ENCODE peak calls at places on chromosomes 4 and X, in four cellular contexts. One of them, this sample, is unnamed. For H3K9me3, the result is how much of the 10 kb centered on the place peaks cover.

GRCh38 chr4:108783666-108784463 is 21.0 kb upstream of the ETNPPL start:
- DNase-seq in transverse colon: no peak
- DNase-seq in adrenal gland: no peak
- DNase-seq in esophagus muscularis mucosa: no peak
- DNase-seq in this sample: no peak

GRCh38 chr4:39932776-39933402 is 44.8 kb downstream of the PDS5A start:
- DNase-seq in transverse colon: no peak
- DNase-seq in adrenal gland: no peak
- DNase-seq in esophagus muscularis mucosa: no peak
- DNase-seq in this sample: no peak

GRCh38 chr4:85498068-85498733 is 23.3 kb downstream of the ARHGAP24 start:
- DNase-seq in transverse colon: peak
- DNase-seq in adrenal gland: peak
- DNase-seq in esophagus muscularis mucosa: no peak
- DNase-seq in this sample: no peak

GRCh38 chr4:86935499-86935832 is 655 bp downstream of the AFF1 start:
- DNase-seq in esophagus muscularis mucosa: no peak
- DNase-seq in adrenal gland: no peak
- DNase-seq in transverse colon: no peak
- DNase-seq in this sample: no peak

GRCh38 chr4:173199553-173199952 is 30.9 kb downstream of the GALNT7 start:
- DNase-seq in esophagus muscularis mucosa: no peak
- DNase-seq in transverse colon: no peak
- DNase-seq in adrenal gland: no peak
- DNase-seq in this sample: no peak

GRCh38 chrX:119870626-119871131 is 854 bp downstream of the RNF113A start:
- DNase-seq in adrenal gland: peak
- DNase-seq in transverse colon: peak
- DNase-seq in esophagus muscularis mucosa: no peak
- DNase-seq in this sample: peak

GRCh38 chrX:24553016-24553415 is 87.9 kb downstream of the PDK3 start:
- DNase-seq in transverse colon: no peak
- DNase-seq in esophagus muscularis mucosa: no peak
- DNase-seq in adrenal gland: no peak
- DNase-seq in this sample: no peak

GRCh38 chrX:123859409-123859827 is 435 bp upstream of the XIAP start:
- DNase-seq in esophagus muscularis mucosa: peak
- DNase-seq in transverse colon: peak
- DNase-seq in adrenal gland: peak
- DNase-seq in this sample: no peak

GRCh38 chrX:39850630-39851152 is 247.1 kb downstream of the BCOR start:
- DNase-seq in transverse colon: no peak
- DNase-seq in esophagus muscularis mucosa: no peak
- DNase-seq in adrenal gland: no peak
- DNase-seq in this sample: no peak

GRCh38 chr4:7183780-7184460 is 8.4 kb upstream of the SORCS2 start:
- DNase-seq in adrenal gland: no peak
- DNase-seq in esophagus muscularis mucosa: no peak
- DNase-seq in transverse colon: no peak
- DNase-seq in this sample: no peak

GRCh38 chrX:154374361-154375155 is at the start of gene FLNA:
- DNase-seq in transverse colon: peak
- DNase-seq in adrenal gland: no peak
- DNase-seq in esophagus muscularis mucosa: no peak
- DNase-seq in this sample: no peak

GRCh38 chr4:122784261-122784660 is 42.4 kb upstream of the FGF2 start:
- DNase-seq in esophagus muscularis mucosa: no peak
- DNase-seq in transverse colon: no peak
- DNase-seq in adrenal gland: no peak
- DNase-seq in this sample: no peak

GRCh38 chr4:77072195-77072753 is 3.5 kb downstream of the CCNI start:
- DNase-seq in transverse colon: no peak
- DNase-seq in adrenal gland: no peak
- DNase-seq in esophagus muscularis mucosa: no peak
- DNase-seq in this sample: no peak

GRCh38 chr4:26321326-26322276 is 787 bp downstream of the RBPJ start:
- DNase-seq in esophagus muscularis mucosa: no peak
- DNase-seq in adrenal gland: peak
- DNase-seq in transverse colon: peak
- DNase-seq in this sample: peak

GRCh38 chrX:21479695-21480280 is 105.6 kb downstream of the CNKSR2 start:
- DNase-seq in esophagus muscularis mucosa: no peak
- DNase-seq in transverse colon: no peak
- DNase-seq in adrenal gland: no peak
- DNase-seq in this sample: peak

GRCh38 chrX:134745636-134746378 is 87.5 kb upstream of the PLAC1 start:
- DNase-seq in adrenal gland: no peak
- DNase-seq in transverse colon: no peak
- DNase-seq in esophagus muscularis mucosa: no peak
- DNase-seq in this sample: no peak

GRCh38 chr4:21954406-21954805 is 5.8 kb upstream of the KCNIP4 start:
- DNase-seq in esophagus muscularis mucosa: no peak
- DNase-seq in adrenal gland: no peak
- DNase-seq in transverse colon: no peak
- DNase-seq in this sample: no peak

GRCh38 chr4:78293841-78294301 is 236.7 kb downstream of the FRAS1 start:
- DNase-seq in transverse colon: no peak
- DNase-seq in esophagus muscularis mucosa: no peak
- DNase-seq in adrenal gland: no peak
- DNase-seq in this sample: peak

GRCh38 chr4:101347557-101348366 is 436 bp upstream of the PPP3CA start:
- DNase-seq in adrenal gland: peak
- DNase-seq in transverse colon: peak
- DNase-seq in esophagus muscularis mucosa: peak
- DNase-seq in this sample: peak

GRCh38 chr4:186689476-186689875 is 34.2 kb downstream of the FAT1 start:
- DNase-seq in esophagus muscularis mucosa: no peak
- DNase-seq in transverse colon: no peak
- DNase-seq in adrenal gland: no peak
- DNase-seq in this sample: no peak

GRCh38 chrX:118847676-118848075 is 24.1 kb downstream of the ZCCHC12 start:
- DNase-seq in transverse colon: no peak
- DNase-seq in esophagus muscularis mucosa: no peak
- DNase-seq in adrenal gland: no peak
- DNase-seq in this sample: no peak

GRCh38 chr4:2413821-2414610 is 4.4 kb downstream of the ZFYVE28 start:
- DNase-seq in adrenal gland: no peak
- DNase-seq in transverse colon: peak
- DNase-seq in esophagus muscularis mucosa: no peak
- DNase-seq in this sample: no peak

GRCh38 chr4:125316781-125317525 is 2.2 kb downstream of the FAT4 start:
- DNase-seq in adrenal gland: peak
- DNase-seq in transverse colon: peak
- DNase-seq in esophagus muscularis mucosa: no peak
- DNase-seq in this sample: no peak

GRCh38 chrX:71198066-71198465 is 25.0 kb upstream of the GJB1 start:
- DNase-seq in adrenal gland: no peak
- DNase-seq in esophagus muscularis mucosa: no peak
- DNase-seq in transverse colon: no peak
- DNase-seq in this sample: no peak

GRCh38 chr4:55996611-55997010 is 47.9 kb downstream of the CEP135 start:
- DNase-seq in adrenal gland: no peak
- DNase-seq in esophagus muscularis mucosa: no peak
- DNase-seq in transverse colon: no peak
- DNase-seq in this sample: no peak

GRCh38 chrX:66020578-66021406 is 19.1 kb downstream of the VSIG4 start:
- DNase-seq in esophagus muscularis mucosa: no peak
- DNase-seq in adrenal gland: no peak
- DNase-seq in transverse colon: no peak
- DNase-seq in this sample: no peak

GRCh38 chrX:16022580-16023170 is 100.7 kb upstream of the GRPR start:
- DNase-seq in adrenal gland: no peak
- DNase-seq in esophagus muscularis mucosa: no peak
- DNase-seq in transverse colon: no peak
- DNase-seq in this sample: no peak

GRCh38 chr4:133812236-133812635 is 389.4 kb downstream of the PABPC4L start:
- DNase-seq in transverse colon: no peak
- DNase-seq in esophagus muscularis mucosa: no peak
- DNase-seq in adrenal gland: no peak
- DNase-seq in this sample: no peak

GRCh38 chr4:188412499-188412898 is 273.3 kb downstream of the TRIML1 start:
- DNase-seq in adrenal gland: no peak
- DNase-seq in transverse colon: no peak
- DNase-seq in esophagus muscularis mucosa: peak
- DNase-seq in this sample: no peak

GRCh38 chrX:9525511-9526248 is 60.8 kb downstream of the TBL1X start:
- DNase-seq in esophagus muscularis mucosa: no peak
- DNase-seq in transverse colon: no peak
- DNase-seq in adrenal gland: no peak
- DNase-seq in this sample: no peak

GRCh38 chr4:28879178-28879577 is 1841.0 kb upstream of the PCDH7 start:
- DNase-seq in esophagus muscularis mucosa: no peak
- DNase-seq in adrenal gland: no peak
- DNase-seq in transverse colon: no peak
- DNase-seq in this sample: no peak

GRCh38 chr4:58587856-58588255 is 1477.7 kb upstream of the IGFBP7 start:
- DNase-seq in esophagus muscularis mucosa: no peak
- DNase-seq in adrenal gland: no peak
- DNase-seq in transverse colon: no peak
- DNase-seq in this sample: no peak

GRCh38 chrX:16185725-16186136 is 18.4 kb downstream of the MAGEB17 start:
- DNase-seq in adrenal gland: no peak
- DNase-seq in esophagus muscularis mucosa: no peak
- DNase-seq in transverse colon: no peak
- DNase-seq in this sample: peak

GRCh38 chr4:8441499-8442091 is 1.0 kb downstream of the TRMT44 start:
- DNase-seq in esophagus muscularis mucosa: no peak
- DNase-seq in adrenal gland: no peak
- DNase-seq in transverse colon: no peak
- DNase-seq in this sample: no peak

GRCh38 chr4:2006367-2006766 is 2.4 kb downstream of the NELFA start:
- DNase-seq in esophagus muscularis mucosa: peak
- DNase-seq in transverse colon: no peak
- DNase-seq in adrenal gland: no peak
- DNase-seq in this sample: no peak

GRCh38 chr4:105106416-105106815 is 40.3 kb upstream of the TET2 start:
- DNase-seq in transverse colon: no peak
- DNase-seq in adrenal gland: no peak
- DNase-seq in esophagus muscularis mucosa: no peak
- DNase-seq in this sample: no peak

GRCh38 chr4:77126844-77127614 is 30.0 kb upstream of the CCNG2 start:
- DNase-seq in esophagus muscularis mucosa: no peak
- DNase-seq in transverse colon: no peak
- DNase-seq in adrenal gland: no peak
- DNase-seq in this sample: no peak

GRCh38 chrX:19513383-19513782 is 1.9 kb downstream of the MAP3K15 start:
- DNase-seq in esophagus muscularis mucosa: no peak
- DNase-seq in transverse colon: no peak
- DNase-seq in adrenal gland: peak
- DNase-seq in this sample: peak

GRCh38 chrX:155056877-155057792 is 13.8 kb downstream of the CMC4 start:
- DNase-seq in adrenal gland: peak
- DNase-seq in esophagus muscularis mucosa: peak
- DNase-seq in transverse colon: peak
- DNase-seq in this sample: no peak

GRCh38 chrX:110786486-110786885 is 9.1 kb downstream of the CHRDL1 start:
- DNase-seq in adrenal gland: no peak
- DNase-seq in transverse colon: no peak
- DNase-seq in esophagus muscularis mucosa: no peak
- DNase-seq in this sample: no peak
- H3K4me3 ChIP-seq in adrenal gland: no peak
- H3K4me3 ChIP-seq in transverse colon: no peak
- H3K4me3 ChIP-seq in esophagus muscularis mucosa: no peak
- H3K4me3 ChIP-seq in this sample: no peak

GRCh38 chrX:10754445-10754844 is 134.1 kb upstream of the MID1 start:
- DNase-seq in esophagus muscularis mucosa: no peak
- DNase-seq in transverse colon: no peak
- DNase-seq in adrenal gland: no peak
- DNase-seq in this sample: no peak
- H3K27ac ChIP-seq in esophagus muscularis mucosa: no peak
- H3K27ac ChIP-seq in transverse colon: no peak
- H3K27ac ChIP-seq in adrenal gland: no peak
- H3K27ac ChIP-seq in this sample: peak

GRCh38 chrX:106611323-106611681 is 476 bp upstream of the RADX start:
- DNase-seq in esophagus muscularis mucosa: no peak
- DNase-seq in adrenal gland: no peak
- DNase-seq in transverse colon: no peak
- DNase-seq in this sample: no peak
- H3K9me3 ChIP-seq in esophagus muscularis mucosa: under half
- H3K9me3 ChIP-seq in adrenal gland: under half
- H3K9me3 ChIP-seq in transverse colon: under half
- H3K9me3 ChIP-seq in this sample: under half

GRCh38 chr4:158809611-158810486 is 41.0 kb downstream of the FNIP2 start:
- DNase-seq in transverse colon: peak
- DNase-seq in adrenal gland: no peak
- DNase-seq in esophagus muscularis mucosa: no peak
- DNase-seq in this sample: no peak
- H3K4me3 ChIP-seq in transverse colon: no peak
- H3K4me3 ChIP-seq in adrenal gland: no peak
- H3K4me3 ChIP-seq in esophagus muscularis mucosa: peak
- H3K4me3 ChIP-seq in this sample: no peak

GRCh38 chr4:71944956-71945355 is 86.8 kb upstream of the NPFFR2 start:
- DNase-seq in transverse colon: no peak
- DNase-seq in esophagus muscularis mucosa: no peak
- DNase-seq in adrenal gland: no peak
- DNase-seq in this sample: no peak
- H3K27ac ChIP-seq in transverse colon: no peak
- H3K27ac ChIP-seq in esophagus muscularis mucosa: no peak
- H3K27ac ChIP-seq in adrenal gland: no peak
- H3K27ac ChIP-seq in this sample: no peak

DNA sequence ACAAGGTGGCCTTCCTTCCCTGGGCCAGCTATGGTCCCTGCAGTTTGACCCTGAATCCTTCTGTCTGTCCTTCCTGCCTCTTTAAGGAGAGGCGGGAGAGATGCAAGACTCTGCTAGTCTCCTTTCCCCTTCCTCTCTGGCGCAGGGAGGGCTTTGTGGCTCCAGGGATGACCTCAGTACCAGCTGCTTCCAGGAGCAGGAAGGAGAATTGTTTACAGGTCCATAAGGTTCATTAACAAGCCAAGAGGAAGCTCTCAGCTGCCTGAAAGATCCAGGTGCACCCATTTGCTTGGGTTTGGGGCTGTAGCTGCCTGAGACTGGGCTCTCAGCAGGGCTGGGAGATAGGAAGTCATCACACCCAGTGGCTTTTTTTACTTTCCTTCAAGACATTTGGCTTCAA is 4.0 kb upstream of the FATE1 start:
- DNase-seq in esophagus muscularis mucosa: no peak
- DNase-seq in transverse colon: no peak
- DNase-seq in adrenal gland: no peak
- DNase-seq in this sample: peak
- H3K9me3 ChIP-seq in esophagus muscularis mucosa: under half
- H3K9me3 ChIP-seq in transverse colon: under half
- H3K9me3 ChIP-seq in adrenal gland: under half
- H3K9me3 ChIP-seq in this sample: under half

GRCh38 chr4:38837849-38838248 is 18.8 kb downstream of the TLR6 start:
- DNase-seq in adrenal gland: no peak
- DNase-seq in esophagus muscularis mucosa: no peak
- DNase-seq in transverse colon: no peak
- DNase-seq in this sample: no peak
- H3K4me3 ChIP-seq in adrenal gland: no peak
- H3K4me3 ChIP-seq in esophagus muscularis mucosa: no peak
- H3K4me3 ChIP-seq in transverse colon: no peak
- H3K4me3 ChIP-seq in this sample: no peak